ENCODE peak calls at places on chromosomes 2 and 18, in seven cellular contexts. X is SK-N-SH, S is K562, V is HCT116, F is H1, M is HepG2, K is GM12878. R is an unnamed sample.

GRCh38 chr2:176176233-176176632 is 12.2 kb upstream of the HOXD1 start:
- DNase-seq in X (no peak), S (no peak), V (no peak), F (no peak), M (no peak), K (no peak), R (no peak)

GRCh38 chr2:234491281-234491680 is 5.6 kb downstream of the ARL4C start:
- DNase-seq in X (no peak), S (no peak), V (no peak), F (no peak), M (no peak), K (no peak), R (no peak)

GRCh38 chr2:202436631-202437030 is 60.5 kb downstream of the BMPR2 start:
- DNase-seq in X (no peak), S (no peak), V (no peak), F (no peak), M (no peak), K (no peak), R (no peak)

GRCh38 chr2:81645750-81646301 is 1341.3 kb upstream of the LRRTM1 start:
- DNase-seq in X (no peak), S (no peak), V (no peak), F (no peak), M (no peak), K (peak; percentile 34), R (no peak)

GRCh38 chr2:23092831-23093230 is 292.1 kb upstream of the KLHL29 start:
- DNase-seq in X (no peak), S (no peak), V (no peak), F (no peak), M (no peak), K (no peak), R (peak; percentile 36)

GRCh38 chr2:130261970-130262760 is 63.9 kb upstream of the TUBA3E start:
- DNase-seq in X (peak; percentile 77), S (no peak), V (no peak), F (no peak), M (no peak), K (no peak), R (peak; percentile 29)

GRCh38 chr2:118121986-118122767 is 33.9 kb downstream of the INSIG2 start:
- DNase-seq in X (no peak), S (no peak), V (no peak), F (no peak), M (no peak), K (no peak), R (no peak)

GRCh38 chr18:69941183-69941582 is 6.5 kb downstream of the CD226 start:
- DNase-seq in X (no peak), S (no peak), V (no peak), F (no peak), M (no peak), K (no peak), R (no peak)

GRCh38 chr18:40813116-40813515 is 1141.9 kb upstream of the PIK3C3 start:
- DNase-seq in X (no peak), S (no peak), V (no peak), F (no peak), M (no peak), K (no peak), R (no peak)

GRCh38 chr2:196535742-196536141 is 103.8 kb upstream of the CCDC150 start:
- DNase-seq in X (no peak), S (no peak), V (no peak), F (no peak), M (no peak), K (no peak), R (no peak)

GRCh38 chr2:96150007-96150406 is 4.8 kb upstream of the DUSP2 start:
- DNase-seq in X (no peak), S (no peak), V (no peak), F (no peak), M (no peak), K (no peak), R (no peak)

GRCh38 chr18:76565238-76566173 is 70.5 kb upstream of the ZNF516 start:
- DNase-seq in X (peak; percentile 55), S (peak; percentile 47), V (no peak), F (peak; percentile 48), M (peak; percentile 63), K (no peak), R (peak; percentile 85)

DNA sequence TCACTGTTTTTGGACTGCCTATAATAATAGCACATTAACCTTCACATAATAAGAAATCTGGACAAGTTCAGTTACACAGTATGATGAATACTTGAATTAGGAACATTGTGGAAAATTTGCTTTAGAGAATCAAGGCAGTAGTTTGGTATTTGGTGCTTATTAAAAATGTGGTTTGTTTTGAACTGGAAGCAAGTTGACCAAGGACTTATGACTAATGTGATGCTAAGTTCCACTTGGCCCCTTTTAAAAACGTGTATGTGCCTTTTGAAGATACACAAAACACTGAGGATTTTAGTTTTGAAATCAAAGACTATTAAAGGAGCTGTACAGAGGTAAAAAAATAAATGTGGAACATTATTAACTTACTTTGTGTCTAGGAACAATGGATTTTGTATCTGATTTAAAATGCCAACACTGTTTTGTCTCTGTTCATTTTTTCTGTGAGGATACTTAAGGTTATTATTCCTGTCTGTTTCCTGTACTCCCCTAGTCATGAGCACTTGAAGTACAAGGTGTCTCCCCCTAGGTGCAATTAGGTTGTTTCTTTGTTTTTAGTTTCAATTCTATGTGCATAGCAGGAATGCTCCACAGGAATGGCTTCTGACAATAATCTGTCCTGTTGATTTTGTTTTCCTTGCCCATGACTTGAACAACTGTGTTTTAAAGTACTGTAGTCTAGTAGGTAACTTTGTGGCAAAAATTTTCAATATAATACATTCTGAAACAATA is 49.6 kb upstream of the PTH2R start:
- DNase-seq in X (no peak), S (no peak), V (no peak), F (no peak), M (no peak), K (no peak), R (no peak)
- TF ChIP-seq JUND in X (no peak), S (no peak), V (no peak), F (no peak), M (no peak), K (no peak), R (no peak)

DNA sequence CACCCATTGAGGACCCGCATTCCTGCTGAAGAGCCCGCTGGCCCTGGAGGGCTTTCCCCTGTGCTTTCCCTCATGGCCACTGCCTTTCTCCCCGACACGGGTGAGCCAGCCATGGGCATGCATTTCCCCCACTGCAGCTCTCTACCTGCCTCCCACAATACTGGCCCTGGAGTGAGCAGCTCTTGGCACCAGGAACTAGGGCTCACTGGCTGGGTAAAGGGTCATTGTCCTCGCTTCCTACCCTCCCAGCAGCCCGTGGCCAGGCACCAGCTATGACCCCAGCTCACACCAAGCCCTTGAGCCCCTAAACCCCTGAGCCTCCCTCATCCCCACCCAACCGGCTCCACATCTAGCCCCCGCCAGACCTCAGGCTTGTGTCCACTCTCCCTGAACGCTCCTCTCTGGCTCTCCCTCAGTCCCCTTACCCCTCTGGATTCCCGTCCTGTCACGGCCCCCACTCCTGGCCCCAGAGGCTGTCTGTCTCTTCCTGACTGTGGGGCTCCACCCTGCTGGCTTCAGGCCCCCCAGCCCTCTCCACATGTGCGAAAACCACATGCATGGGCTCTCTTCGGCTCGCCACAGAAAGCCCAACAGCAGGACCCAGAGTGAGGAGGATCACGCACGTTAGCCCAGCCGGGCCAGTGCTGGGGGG is 199.8 kb downstream of the ZFP36L2 start:
- DNase-seq in X (no peak), S (no peak), V (no peak), F (no peak), M (no peak), K (no peak), R (no peak)
- TF ChIP-seq JUND in X (no peak), S (no peak), V (no peak), F (no peak), M (no peak), K (no peak), R (no peak)

GRCh38 chr2:69081757-69082156 is 68.8 kb downstream of the ANTXR1 start:
- DNase-seq in X (no peak), S (no peak), V (no peak), F (no peak), M (no peak), K (no peak), R (no peak)

GRCh38 chr2:69081001-69081400 is 68.0 kb downstream of the ANTXR1 start:
- DNase-seq in X (no peak), S (no peak), V (no peak), F (no peak), M (no peak), K (no peak), R (no peak)

GRCh38 chr2:69083126-69083733 is 70.3 kb downstream of the ANTXR1 start:
- DNase-seq in X (no peak), S (no peak), V (no peak), F (no peak), M (peak; percentile 24), K (no peak), R (no peak)

GRCh38 chr2:69084492-69084891 is 71.5 kb downstream of the ANTXR1 start:
- DNase-seq in X (no peak), S (no peak), V (no peak), F (no peak), M (no peak), K (no peak), R (no peak)

GRCh38 chr2:69082430-69082997 is 69.5 kb downstream of the ANTXR1 start:
- DNase-seq in X (no peak), S (no peak), V (no peak), F (no peak), M (peak; percentile 92), K (no peak), R (peak; percentile 30)
- TF ChIP-seq JUND in X (peak; percentile 9), S (no peak), V (no peak), F (no peak), M (peak; percentile 84), K (no peak), R (no peak)

GRCh38 chr2:236525416-236525997 is 44.1 kb upstream of the ACKR3 start:
- DNase-seq in X (no peak), S (no peak), V (no peak), F (no peak), M (no peak), K (no peak), R (no peak)

GRCh38 chr2:236530512-236530911 is 39.1 kb upstream of the ACKR3 start:
- DNase-seq in X (no peak), S (no peak), V (no peak), F (no peak), M (no peak), K (no peak), R (no peak)

GRCh38 chr2:236527198-236527640 is 42.4 kb upstream of the ACKR3 start:
- DNase-seq in X (no peak), S (no peak), V (no peak), F (no peak), M (no peak), K (no peak), R (no peak)

GRCh38 chr2:236523249-236523648 is 46.4 kb upstream of the ACKR3 start:
- DNase-seq in X (no peak), S (no peak), V (no peak), F (no peak), M (no peak), K (no peak), R (no peak)

DNA sequence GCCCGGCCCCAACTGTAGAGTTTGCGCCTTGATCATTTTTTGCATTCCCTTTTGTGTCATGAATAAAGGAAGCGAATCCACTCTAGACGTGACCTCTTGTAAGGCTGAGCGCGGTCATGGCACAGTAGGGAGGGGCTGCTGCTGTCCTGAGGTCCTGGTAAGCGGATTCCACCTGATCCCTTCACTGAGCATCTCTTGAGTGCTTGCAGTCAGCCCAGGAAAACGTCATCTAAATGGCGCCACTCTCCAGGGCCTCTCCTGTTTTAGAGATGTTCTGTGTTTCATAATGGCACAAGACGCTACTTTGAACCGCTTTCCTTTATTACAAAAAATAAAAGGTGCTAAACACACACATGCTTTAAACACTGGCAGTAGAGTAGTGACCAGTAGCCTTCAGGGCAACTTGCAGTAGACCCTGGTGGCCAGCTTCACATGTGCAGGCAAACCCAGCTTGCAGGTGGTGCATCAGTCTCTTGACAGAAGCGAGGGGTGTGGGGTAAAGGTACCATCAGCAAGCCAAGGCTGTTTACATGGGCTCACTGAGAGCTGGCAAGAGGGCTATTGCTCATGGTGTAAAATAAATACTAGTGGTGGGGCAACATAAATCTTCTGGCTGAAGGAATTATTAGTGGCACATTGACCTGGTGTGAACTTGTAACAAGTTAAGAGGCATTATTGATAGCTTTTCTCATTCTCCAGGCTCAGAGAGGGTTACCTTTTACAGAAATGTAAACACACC is 43.0 kb upstream of the ACKR3 start:
- DNase-seq in X (no peak), S (no peak), V (no peak), F (no peak), M (no peak), K (no peak), R (no peak)
- TF ChIP-seq JUND in X (no peak), S (no peak), V (no peak), F (no peak), M (no peak), K (no peak), R (no peak)

R was measured in T47D.